ENCODE peak calls at places on chromosomes 6 and 20, in five cellular contexts. N is brain pericyte; I is CD8-positive, alpha-beta memory T cell; K is psoas muscle; G is fibroblast of the conjunctiva. M is an unnamed sample.

GRCh38 chr20:49669601-49670189 is 44.0 kb downstream of the B4GALT5 start:
- DNase-seq in N (no peak), G (no peak), I (peak), K (no peak), M (no peak)

GRCh38 chr20:44219287-44219686 is 8.7 kb upstream of the OSER1 start:
- DNase-seq in I (peak), K (no peak), G (no peak), N (no peak), M (no peak)

GRCh38 chr6:41805830-41806774 is 18.6 kb downstream of the TOMM6 start:
- DNase-seq in G (no peak), K (no peak), N (no peak), I (no peak), M (no peak)

GRCh38 chr6:165931675-165932074 is 236.0 kb downstream of the TBXT start:
- DNase-seq in K (no peak), N (no peak), I (no peak), G (no peak), M (no peak)

GRCh38 chr6:122696079-122696478 is 83.4 kb upstream of the FABP7 start:
- DNase-seq in K (no peak), G (no peak), N (peak), I (no peak), M (peak)

GRCh38 chr6:63458480-63459115 is 113.7 kb upstream of the LOC128125822 start:
- DNase-seq in I (no peak), N (no peak), K (no peak), G (no peak), M (no peak)

GRCh38 chr20:39899881-39900280 is 789.2 kb downstream of the MAFB start:
- DNase-seq in G (no peak), N (no peak), I (no peak), K (no peak), M (no peak)

GRCh38 chr6:87682310-87682709 is 19.7 kb downstream of the AKIRIN2 start:
- DNase-seq in I (no peak), K (no peak), G (no peak), N (no peak), M (no peak)

GRCh38 chr6:163438940-163439335 is 24.4 kb downstream of the QKI start:
- DNase-seq in K (peak), G (no peak), I (peak), N (no peak), M (no peak)

GRCh38 chr20:61499859-61500258 is 247.8 kb downstream of the CDH4 start:
- DNase-seq in G (no peak), I (no peak), N (no peak), K (no peak), M (no peak)

GRCh38 chr6:30258204-30258603 is 45.0 kb upstream of the TRIM26 start:
- DNase-seq in G (no peak), I (no peak), K (no peak), N (no peak), M (no peak)

GRCh38 chr20:57047281-57048026 is 219.0 kb downstream of the BMP7 start:
- DNase-seq in K (no peak), I (no peak), N (no peak), G (no peak), M (no peak)

GRCh38 chr6:121319112-121319553 is 15.1 kb downstream of the TBC1D32 start:
- DNase-seq in N (no peak), I (no peak), G (no peak), K (no peak), M (no peak)

GRCh38 chr6:85390105-85390728 is 59.7 kb upstream of the NT5E start:
- DNase-seq in K (no peak), G (no peak), N (no peak), I (no peak), M (no peak)

GRCh38 chr20:11891081-11891826 is 26.4 kb upstream of the BTBD3 start:
- DNase-seq in I (no peak), K (peak), N (no peak), G (no peak), M (no peak)

GRCh38 chr6:127592964-127593363 is 16.0 kb downstream of the C6orf58 start:
- DNase-seq in I (no peak), N (no peak), K (no peak), G (no peak), M (no peak)

GRCh38 chr6:16712250-16712930 is 48.9 kb downstream of the ATXN1 start:
- DNase-seq in K (no peak), I (no peak), G (no peak), N (no peak), M (no peak)

GRCh38 chr20:40807094-40807623 is 118.1 kb upstream of the MAFB start:
- DNase-seq in G (no peak), I (no peak), N (no peak), K (no peak), M (no peak)

GRCh38 chr6:110495949-110496348 is 19.5 kb upstream of the SLC22A16 start:
- DNase-seq in K (no peak), I (no peak), G (no peak), N (no peak), M (no peak)

GRCh38 chr6:12420626-12421025 is 130.5 kb downstream of the EDN1 start:
- DNase-seq in N (no peak), G (no peak), I (no peak), K (no peak), M (peak)

GRCh38 chr6:81215092-81215432 is 537.4 kb downstream of the TENT5A start:
- DNase-seq in K (peak), I (no peak), G (no peak), N (no peak), M (no peak)

M was measured in astrocyte of the cerebellum.